ENCODE peak calls at places on chromosomes 3 and 15, in seven cellular contexts. C, J, V, X, U, Z and S are unnamed samples. For H3K9me3, the result is how much of the 10 kb centered on the place peaks cover.

GRCh38 chr15:59632714-59633113 is 21.1 kb downstream of the GCNT3 start:
- DNase-seq in X (no peak), C (no peak), Z (no peak), U (no peak), J (no peak), V (no peak), S (peak)

GRCh38 chr3:32203854-32204253 is 34.6 kb upstream of the CMTM8 start:
- DNase-seq in X (no peak), V (no peak), J (no peak), U (no peak), C (no peak), Z (no peak), S (no peak)

GRCh38 chr3:112676659-112677234 is 35.8 kb upstream of the CCDC80 start:
- DNase-seq in Z (peak), J (peak), X (peak), V (peak), C (no peak), U (peak), S (no peak)

GRCh38 chr3:48561045-48561736 is 2.4 kb downstream of the UCN2 start:
- DNase-seq in Z (peak), X (peak), J (no peak), U (peak), C (peak), V (peak), S (peak)

GRCh38 chr3:61841111-61841845 is 279.9 kb downstream of the PTPRG start:
- DNase-seq in U (no peak), Z (no peak), V (no peak), J (no peak), C (no peak), X (no peak), S (no peak)

GRCh38 chr3:172601066-172601832 is 78.0 kb upstream of the TNFSF10 start:
- DNase-seq in Z (no peak), X (no peak), J (no peak), U (no peak), V (no peak), C (no peak), S (no peak)

GRCh38 chr3:42159147-42159546 is 68.0 kb downstream of the TRAK1 start:
- DNase-seq in V (peak), Z (no peak), C (no peak), J (no peak), X (no peak), U (no peak), S (no peak)

GRCh38 chr3:58217209-58217811 is 6.5 kb upstream of the DNASE1L3 start:
- DNase-seq in U (peak), V (peak), C (peak), X (peak), J (peak), Z (peak), S (no peak)

GRCh38 chr3:53046171-53047170 is 598 bp upstream of the SFMBT1 start:
- DNase-seq in U (peak), C (peak), J (peak), V (peak), X (peak), Z (peak), S (no peak)

GRCh38 chr3:52349131-52349530 is 33.0 kb downstream of the DNAH1 start:
- DNase-seq in C (peak), J (no peak), Z (no peak), X (no peak), U (no peak), V (no peak), S (no peak)

GRCh38 chr3:45983865-45984264 is 11.8 kb downstream of the FYCO1 start:
- DNase-seq in J (no peak), Z (no peak), X (no peak), C (no peak), V (no peak), U (no peak), S (no peak)

GRCh38 chr3:100364421-100364820 is 29.9 kb downstream of the NIT2 start:
- DNase-seq in U (no peak), J (no peak), X (no peak), Z (no peak), C (no peak), V (no peak), S (no peak)

GRCh38 chr15:41971893-41972340 is 440 bp downstream of the EHD4 start:
- DNase-seq in X (peak), U (peak), C (no peak), Z (no peak), J (no peak), V (peak), S (no peak)

GRCh38 chr3:6825527-6825926 is 35.4 kb upstream of the GRM7 start:
- DNase-seq in X (no peak), C (no peak), J (no peak), Z (no peak), V (no peak), U (no peak), S (no peak)

GRCh38 chr15:82810863-82811421 is 1.5 kb downstream of the WHAMM start:
- DNase-seq in X (no peak), V (no peak), C (no peak), Z (no peak), U (no peak), J (no peak), S (no peak)

GRCh38 chr15:78421241-78421994 is 16.6 kb upstream of the IREB2 start:
- DNase-seq in Z (no peak), V (no peak), X (no peak), J (no peak), U (no peak), C (no peak), S (no peak)

GRCh38 chr15:43748376-43748775 is 2.1 kb downstream of the PDIA3 start:
- DNase-seq in X (no peak), Z (no peak), J (no peak), V (no peak), C (no peak), U (no peak), S (no peak)

GRCh38 chr3:144229237-144229830 is 257.7 kb downstream of the DIPK2A start:
- DNase-seq in Z (no peak), U (no peak), X (no peak), J (no peak), C (no peak), V (no peak), S (no peak)

GRCh38 chr3:25033407-25034029 is 394.5 kb upstream of the RARB start:
- DNase-seq in V (peak), J (no peak), C (no peak), U (no peak), Z (peak), X (peak), S (peak)

GRCh38 chr3:176961916-176962315 is 235.4 kb downstream of the TBL1XR1 start:
- DNase-seq in U (no peak), Z (no peak), J (no peak), V (no peak), X (no peak), C (no peak), S (no peak)

GRCh38 chr15:66701422-66702034 is 508 bp upstream of the SMAD6 start:
- DNase-seq in U (no peak), X (peak), J (peak), C (peak), Z (peak), V (peak), S (no peak)

GRCh38 chr3:59425371-59425770 is 375.5 kb upstream of the CFAP20DC start:
- DNase-seq in V (no peak), U (no peak), Z (no peak), X (no peak), J (no peak), C (no peak), S (no peak)

GRCh38 chr3:178623666-178624255 is 87.5 kb downstream of the KCNMB2 start:
- DNase-seq in C (no peak), V (no peak), X (no peak), U (no peak), Z (no peak), J (no peak), S (no peak)

GRCh38 chr3:52280046-52280445 is 1.6 kb upstream of the WDR82 start:
- DNase-seq in U (no peak), X (no peak), V (no peak), J (no peak), C (no peak), Z (no peak), S (no peak)

GRCh38 chr15:34214135-34214534 is 4.2 kb upstream of the KATNBL1 start:
- DNase-seq in V (no peak), C (no peak), J (no peak), X (no peak), Z (no peak), U (no peak), S (peak)

GRCh38 chr15:74144153-74144775 is 13.9 kb downstream of the ISLR2 start:
- DNase-seq in Z (no peak), X (no peak), U (no peak), V (no peak), C (no peak), J (no peak), S (no peak)

GRCh38 chr3:19961960-19962359 is 15.1 kb downstream of the RAB5A start:
- DNase-seq in X (no peak), C (no peak), U (no peak), J (no peak), V (no peak), Z (no peak), S (no peak)

GRCh38 chr3:136008732-136009456 is 43.4 kb downstream of the PPP2R3A start:
- DNase-seq in J (no peak), V (no peak), U (no peak), C (no peak), X (no peak), Z (no peak), S (no peak)

GRCh38 chr15:87733005-87733404 is 523.5 kb downstream of the NTRK3 start:
- DNase-seq in U (no peak), C (no peak), Z (no peak), X (no peak), J (no peak), V (no peak), S (no peak)

GRCh38 chr15:58492661-58493397 is 61.0 kb downstream of the LIPC start:
- DNase-seq in C (no peak), V (no peak), J (no peak), Z (no peak), U (no peak), X (no peak), S (no peak)

GRCh38 chr3:195580733-195581443 is 2.9 kb downstream of the APOD start:
- DNase-seq in X (no peak), U (no peak), V (no peak), Z (no peak), J (no peak), C (no peak), S (no peak)
- H3K4me3 ChIP-seq in X (no peak), U (no peak), V (no peak), Z (peak), J (no peak), C (no peak), S (no peak)

DNA sequence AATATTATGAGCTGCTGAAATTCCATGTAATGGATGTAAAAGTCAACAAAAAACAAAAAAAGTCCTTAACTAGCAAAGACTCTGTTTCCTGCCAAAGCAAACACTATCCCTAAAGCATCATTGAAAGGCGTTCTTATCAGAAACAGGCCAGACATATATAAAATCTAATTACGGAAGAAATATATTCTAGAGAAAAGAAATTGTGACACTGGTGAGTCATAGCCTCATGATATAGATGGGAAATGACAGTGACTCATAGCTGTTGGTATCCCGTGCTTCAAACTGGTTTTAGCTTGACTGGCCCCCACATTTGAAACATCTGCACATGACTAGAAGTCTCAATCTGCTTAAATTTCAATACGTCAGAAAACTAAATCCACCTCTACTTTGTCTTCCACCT is 456.5 kb upstream of the ARRDC4 start:
- DNase-seq in C (no peak), U (no peak), J (no peak), V (no peak), Z (no peak), X (no peak), S (no peak)
- H3K9me3 ChIP-seq in C (under half), U (under half), J (under half), V (under half), Z (under half), X (under half), S (under half)

GRCh38 chr3:127455541-127456450 is 134.7 kb downstream of the TPRA1 start:
- DNase-seq in X (peak), C (peak), J (no peak), U (no peak), Z (peak), V (peak), S (peak)
- H3K4me3 ChIP-seq in X (no peak), C (no peak), J (no peak), U (no peak), Z (peak), V (peak), S (peak)

GRCh38 chr15:86701259-86701963 is 621.7 kb downstream of the AGBL1 start:
- DNase-seq in Z (no peak), V (no peak), J (no peak), X (no peak), C (no peak), U (no peak), S (no peak)
- H3K9me3 ChIP-seq in Z (under half), V (under half), J (under half), X (under half), C (under half), U (under half), S (under half)

GRCh38 chr3:36892457-36893136 is 52.3 kb downstream of the TRANK1 start:
- DNase-seq in C (no peak), Z (no peak), U (no peak), J (no peak), V (no peak), X (no peak), S (no peak)

GRCh38 chr3:36893137-36893557 is 51.7 kb downstream of the TRANK1 start:
- DNase-seq in U (peak), C (no peak), X (no peak), V (no peak), J (no peak), Z (no peak), S (peak)

GRCh38 chr3:36891651-36892268 is 53.1 kb downstream of the TRANK1 start:
- DNase-seq in U (peak), X (peak), J (no peak), V (no peak), C (no peak), Z (peak), S (no peak)

GRCh38 chr3:36894924-36895323 is 49.9 kb downstream of the TRANK1 start:
- DNase-seq in Z (no peak), X (no peak), U (no peak), C (no peak), V (no peak), J (no peak), S (no peak)

DNA sequence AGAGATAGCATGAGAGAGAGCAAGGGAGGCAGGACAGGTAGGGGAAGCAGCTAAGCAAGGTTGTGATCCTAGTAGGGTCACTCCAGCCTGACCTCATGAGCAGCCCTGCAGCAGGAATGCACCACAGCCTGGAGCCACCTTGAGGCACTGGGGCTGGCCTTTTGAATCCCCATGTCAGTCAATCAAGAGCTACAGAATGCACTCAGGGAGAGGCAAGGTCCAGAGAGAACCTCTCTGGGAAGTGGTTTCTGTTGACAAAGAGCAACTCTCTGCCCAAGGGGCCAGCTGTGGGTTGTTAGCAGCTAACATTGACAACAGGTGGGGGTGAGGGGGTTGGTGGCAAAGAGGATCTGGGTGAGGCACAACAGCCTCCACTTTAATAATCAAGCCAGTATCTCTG is 54.6 kb downstream of the TRANK1 start:
- DNase-seq in C (no peak), V (no peak), J (no peak), X (no peak), U (no peak), Z (no peak), S (no peak)
- H3K4me3 ChIP-seq in C (no peak), V (no peak), J (no peak), X (no peak), U (no peak), Z (no peak), S (no peak)

GRCh38 chr3:732326-732928 is 360.4 kb upstream of the CNTN6 start:
- DNase-seq in C (no peak), V (no peak), X (no peak), J (no peak), Z (no peak), U (no peak), S (no peak)

GRCh38 chr3:733313-733712 is 359.5 kb upstream of the CNTN6 start:
- DNase-seq in U (no peak), J (no peak), X (no peak), Z (no peak), V (no peak), C (no peak), S (no peak)
- H3K9me3 ChIP-seq in U (under half), J (under half), X (under half), Z (under half), V (under half), C (under half), S (under half)

GRCh38 chr3:12558706-12559105 is 1.8 kb downstream of the MKRN2 start:
- DNase-seq in Z (no peak), V (peak), X (no peak), C (no peak), U (no peak), J (no peak), S (no peak)
- H3K4me3 ChIP-seq in Z (peak), V (no peak), X (no peak), C (no peak), U (no peak), J (no peak), S (no peak)

GRCh38 chr15:99983894-99984293 is 250.7 kb upstream of the LYSMD4 start:
- DNase-seq in J (no peak), C (peak), Z (no peak), X (no peak), V (no peak), U (no peak), S (no peak)
- H3K9me3 ChIP-seq in J (under half), C (under half), Z (under half), X (under half), V (under half), U (under half), S (under half)

GRCh38 chr3:129025691-129026435 is 24.8 kb downstream of the EFCC1 start:
- DNase-seq in J (no peak), Z (peak), X (no peak), C (peak), U (no peak), V (no peak), S (no peak)
- H3K4me3 ChIP-seq in J (peak), Z (no peak), X (no peak), C (no peak), U (no peak), V (no peak), S (no peak)

DNA sequence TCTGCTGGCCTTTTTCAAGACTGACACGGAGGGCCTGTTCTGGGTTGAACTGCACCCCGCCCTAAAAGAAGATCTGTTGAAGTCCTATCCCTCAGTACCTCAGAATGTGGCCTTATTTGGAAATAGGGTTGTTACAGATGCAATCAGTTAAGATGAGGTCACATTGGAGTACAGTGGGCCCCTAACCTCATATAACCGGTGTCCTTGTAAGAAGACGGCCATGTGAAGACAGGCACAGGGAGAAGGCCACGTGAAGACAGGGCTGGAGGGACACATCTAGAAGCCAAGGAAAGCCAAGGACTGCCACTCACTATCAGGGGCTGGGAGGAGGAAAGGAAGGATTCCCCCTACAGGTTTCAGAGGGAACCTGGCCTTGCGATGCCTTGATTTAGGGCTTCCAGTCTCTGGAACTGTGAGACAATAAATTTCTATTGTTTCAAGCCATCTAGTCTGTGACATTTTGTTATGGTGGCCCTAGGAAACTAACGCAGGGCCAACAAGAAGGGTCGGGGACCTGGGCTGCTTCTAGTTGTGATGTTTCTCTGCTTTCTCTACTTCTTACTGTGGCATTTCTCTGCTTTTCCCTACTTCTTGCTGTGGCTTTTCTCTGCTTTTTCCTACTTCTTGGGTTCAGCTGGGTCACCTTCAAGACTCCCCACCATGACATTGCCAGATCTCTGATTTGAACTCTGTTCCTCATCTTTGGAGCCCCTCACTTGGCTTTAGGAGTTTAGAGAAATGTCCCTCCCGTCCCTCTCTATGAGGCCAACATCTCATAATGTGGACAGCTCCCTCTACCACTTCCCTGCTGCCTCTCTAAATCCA is 4.8 kb upstream of the CCDC174 start:
- DNase-seq in C (no peak), V (no peak), U (no peak), J (no peak), Z (no peak), X (no peak), S (no peak)
- H3K9me3 ChIP-seq in C (under half), V (under half), U (under half), J (under half), Z (under half), X (under half), S (under half)